ENCODE peak calls at places on chromosome 1, in seven cellular contexts. T, U, K, D, Y, X and O are unnamed samples.

GRCh38 chr1:215710340-215710971 is 143.4 kb downstream of the KCTD3 start:
- DNase-seq in T (peak), U (no peak), K (no peak), D (no peak), Y (peak), X (peak), O (peak)

GRCh38 chr1:119075614-119076013 is 64.8 kb downstream of the WARS2 start:
- DNase-seq in T (no peak), U (no peak), K (no peak), D (no peak), Y (peak), X (no peak), O (no peak)

GRCh38 chr1:48200166-48200900 is 22.2 kb upstream of the SLC5A9 start:
- DNase-seq in T (no peak), U (no peak), K (no peak), D (no peak), Y (no peak), X (no peak), O (no peak)

GRCh38 chr1:44924835-44925464 is 61.4 kb downstream of the EIF2B3 start:
- DNase-seq in T (peak), U (no peak), K (no peak), D (no peak), Y (peak), X (no peak), O (peak)

GRCh38 chr1:110190282-110190929 is 19.7 kb upstream of the KCNC4 start:
- DNase-seq in T (no peak), U (no peak), K (no peak), D (peak), Y (no peak), X (no peak), O (no peak)

GRCh38 chr1:42385283-42385682 is 4.7 kb downstream of the RIMKLA start:
- DNase-seq in T (no peak), U (no peak), K (no peak), D (no peak), Y (peak), X (no peak), O (no peak)

GRCh38 chr1:156480411-156481192 is 20.0 kb downstream of the MEF2D start:
- DNase-seq in T (peak), U (peak), K (peak), D (peak), Y (peak), X (peak), O (peak)

GRCh38 chr1:15696956-15697521 is 12.9 kb downstream of the PLEKHM2 start:
- DNase-seq in T (no peak), U (no peak), K (no peak), D (no peak), Y (no peak), X (no peak), O (no peak)

GRCh38 chr1:65317866-65318653 is 8.7 kb downstream of the DNAJC6 start:
- DNase-seq in T (no peak), U (no peak), K (no peak), D (no peak), Y (no peak), X (no peak), O (no peak)

GRCh38 chr1:116919802-116920201 is 10.1 kb downstream of the PTGFRN start:
- DNase-seq in T (no peak), U (no peak), K (no peak), D (no peak), Y (no peak), X (peak), O (no peak)

GRCh38 chr1:164756741-164757140 is 197.8 kb downstream of the PBX1 start:
- DNase-seq in T (no peak), U (no peak), K (no peak), D (no peak), Y (no peak), X (no peak), O (no peak)

GRCh38 chr1:21834094-21834493 is 22.0 kb downstream of the LDLRAD2 start:
- DNase-seq in T (no peak), U (no peak), K (no peak), D (no peak), Y (no peak), X (no peak), O (no peak)

GRCh38 chr1:227940791-227941241 is 6.9 kb downstream of the WNT9A start:
- DNase-seq in T (no peak), U (no peak), K (peak), D (no peak), Y (no peak), X (no peak), O (no peak)

GRCh38 chr1:245148069-245148468 is 6.7 kb upstream of the KIF26B start:
- DNase-seq in T (no peak), U (no peak), K (no peak), D (no peak), Y (no peak), X (no peak), O (no peak)

GRCh38 chr1:112446411-112446810 is 50.4 kb downstream of the CTTNBP2NL start:
- DNase-seq in T (no peak), U (no peak), K (no peak), D (no peak), Y (peak), X (no peak), O (no peak)

GRCh38 chr1:112092656-112093371 is 103.3 kb upstream of the KCND3 start:
- DNase-seq in T (peak), U (no peak), K (no peak), D (no peak), Y (no peak), X (no peak), O (no peak)

GRCh38 chr1:180593382-180593781 is 34.6 kb downstream of the OVAAL start:
- DNase-seq in T (no peak), U (no peak), K (no peak), D (no peak), Y (no peak), X (no peak), O (no peak)

GRCh38 chr1:172108494-172108893 is 267.2 kb downstream of the DNM3 start:
- DNase-seq in T (no peak), U (no peak), K (no peak), D (no peak), Y (peak), X (no peak), O (no peak)

GRCh38 chr1:179709841-179710329 is 33.2 kb upstream of the FAM163A start:
- DNase-seq in T (no peak), U (no peak), K (no peak), D (no peak), Y (peak), X (no peak), O (peak)

GRCh38 chr1:36322085-36322785 is 1.2 kb downstream of the EVA1B start:
- DNase-seq in T (peak), U (no peak), K (no peak), D (peak), Y (peak), X (no peak), O (no peak)

GRCh38 chr1:65316233-65316632 is 6.9 kb downstream of the DNAJC6 start:
- DNase-seq in T (no peak), U (no peak), K (no peak), D (no peak), Y (no peak), X (peak), O (no peak)

GRCh38 chr1:202145325-202146140 is 996 bp upstream of the ARL8A start:
- DNase-seq in T (no peak), U (no peak), K (no peak), D (no peak), Y (peak), X (no peak), O (no peak)

GRCh38 chr1:31020007-31020790 is 45.3 kb downstream of the PUM1 start:
- DNase-seq in T (no peak), U (no peak), K (no peak), D (no peak), Y (no peak), X (no peak), O (no peak)

GRCh38 chr1:169466259-169467230 is 19.2 kb downstream of the SLC19A2 start:
- DNase-seq in T (peak), U (no peak), K (no peak), D (no peak), Y (peak), X (peak), O (peak)

GRCh38 chr1:214117780-214118179 is 130.0 kb downstream of the PROX1 start:
- DNase-seq in T (no peak), U (no peak), K (no peak), D (no peak), Y (no peak), X (no peak), O (no peak)

GRCh38 chr1:10283318-10283984 is 73.1 kb downstream of the KIF1B start:
- DNase-seq in T (no peak), U (no peak), K (no peak), D (no peak), Y (no peak), X (no peak), O (no peak)

GRCh38 chr1:24586970-24587820 is 31.3 kb downstream of the NCMAP start:
- DNase-seq in T (peak), U (peak), K (no peak), D (no peak), Y (peak), X (peak), O (peak)

GRCh38 chr1:165633624-165634023 is 2.6 kb downstream of the MGST3 start:
- DNase-seq in T (no peak), U (no peak), K (no peak), D (no peak), Y (peak), X (no peak), O (no peak)

GRCh38 chr1:233244183-233244582 is 51.3 kb downstream of the PCNX2 start:
- DNase-seq in T (no peak), U (no peak), K (no peak), D (no peak), Y (peak), X (no peak), O (no peak)

GRCh38 chr1:156897078-156897825 is 3.7 kb downstream of the PEAR1 start:
- DNase-seq in T (no peak), U (no peak), K (peak), D (peak), Y (peak), X (no peak), O (no peak)

GRCh38 chr1:193448682-193449461 is 262.5 kb upstream of the B3GALT2 start:
- DNase-seq in T (no peak), U (no peak), K (no peak), D (no peak), Y (no peak), X (peak), O (no peak)

GRCh38 chr1:228398741-228399461 is 7.7 kb downstream of the TRIM11 start:
- DNase-seq in T (no peak), U (no peak), K (peak), D (no peak), Y (no peak), X (no peak), O (no peak)

GRCh38 chr1:3435666-3436065 is 18.8 kb upstream of the ARHGEF16 start:
- DNase-seq in T (no peak), U (no peak), K (peak), D (peak), Y (no peak), X (no peak), O (no peak)

GRCh38 chr1:3433596-3434320 is 20.7 kb upstream of the ARHGEF16 start:
- DNase-seq in T (no peak), U (no peak), K (peak), D (peak), Y (no peak), X (no peak), O (no peak)

GRCh38 chr1:3433076-3433475 is 21.4 kb upstream of the ARHGEF16 start:
- DNase-seq in T (no peak), U (no peak), K (peak), D (peak), Y (no peak), X (no peak), O (no peak)

GRCh38 chr1:3436451-3436850 is 18.0 kb upstream of the ARHGEF16 start:
- DNase-seq in T (no peak), U (no peak), K (peak), D (peak), Y (no peak), X (no peak), O (no peak)

DNA sequence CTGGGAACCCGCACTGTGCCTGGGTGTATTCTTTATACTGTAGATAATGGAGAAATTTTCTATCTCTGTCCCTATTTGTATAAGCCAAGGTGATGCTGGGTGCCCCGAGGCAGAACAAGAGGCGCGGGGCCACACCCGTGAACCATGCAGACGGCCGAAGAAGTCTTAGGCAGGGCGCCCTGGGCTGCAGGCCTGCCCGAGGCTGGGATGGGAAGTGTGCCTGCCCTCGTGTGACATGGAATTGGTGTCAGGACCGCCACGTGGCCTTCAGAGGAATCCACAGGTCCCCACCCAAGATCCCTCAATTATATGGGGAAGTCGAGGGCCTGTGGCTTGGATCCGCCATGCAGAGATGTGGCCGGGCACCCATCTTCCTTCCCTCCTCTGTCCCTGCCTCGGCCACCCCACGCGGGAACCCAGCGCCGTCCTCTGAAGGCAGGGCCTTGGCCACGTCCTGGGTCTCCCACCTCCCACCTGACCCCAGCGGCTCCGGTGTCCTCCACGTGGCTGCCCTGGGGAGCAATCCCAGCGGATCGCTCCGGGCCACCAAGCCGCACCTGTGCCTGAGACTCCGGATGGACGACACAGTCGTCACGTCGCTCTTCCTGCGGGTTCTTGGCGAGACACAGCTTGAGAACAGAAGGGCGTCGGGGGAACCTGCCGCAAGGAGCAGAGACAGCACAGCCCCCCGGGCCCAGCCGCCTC is 19.9 kb upstream of the ARHGEF16 start:
- DNase-seq in T (no peak), U (no peak), K (peak), D (peak), Y (no peak), X (no peak), O (no peak)
- H3K4me3 ChIP-seq in T (no peak), U (no peak), K (no peak), D (no peak), Y (no peak), X (no peak), O (no peak)

GRCh38 chr1:95021794-95022193 is 51.0 kb downstream of the ALG14 start:
- DNase-seq in T (no peak), U (no peak), K (no peak), D (no peak), Y (no peak), X (no peak), O (no peak)
- H3K4me3 ChIP-seq in T (no peak), U (no peak), K (no peak), D (no peak), Y (peak), X (no peak), O (no peak)

GRCh38 chr1:104671684-104672353 is 922.1 kb downstream of the AMY1C start:
- DNase-seq in T (no peak), U (no peak), K (no peak), D (no peak), Y (no peak), X (peak), O (no peak)
- H3K4me3 ChIP-seq in T (no peak), U (no peak), K (no peak), D (no peak), Y (no peak), X (no peak), O (no peak)

GRCh38 chr1:3610165-3610822 is 1.0 kb downstream of the MEGF6 start:
- DNase-seq in T (peak), U (no peak), K (no peak), D (no peak), Y (peak), X (no peak), O (no peak)

GRCh38 chr1:3609769-3610157 is 1.5 kb downstream of the MEGF6 start:
- DNase-seq in T (no peak), U (no peak), K (no peak), D (no peak), Y (no peak), X (no peak), O (no peak)

GRCh38 chr1:3612123-3612522 is 815 bp upstream of the MEGF6 start:
- DNase-seq in T (no peak), U (no peak), K (no peak), D (no peak), Y (no peak), X (no peak), O (no peak)

GRCh38 chr1:3611170-3612019 is at the start of gene MEGF6:
- DNase-seq in T (peak), U (peak), K (peak), D (peak), Y (peak), X (peak), O (peak)

DNA sequence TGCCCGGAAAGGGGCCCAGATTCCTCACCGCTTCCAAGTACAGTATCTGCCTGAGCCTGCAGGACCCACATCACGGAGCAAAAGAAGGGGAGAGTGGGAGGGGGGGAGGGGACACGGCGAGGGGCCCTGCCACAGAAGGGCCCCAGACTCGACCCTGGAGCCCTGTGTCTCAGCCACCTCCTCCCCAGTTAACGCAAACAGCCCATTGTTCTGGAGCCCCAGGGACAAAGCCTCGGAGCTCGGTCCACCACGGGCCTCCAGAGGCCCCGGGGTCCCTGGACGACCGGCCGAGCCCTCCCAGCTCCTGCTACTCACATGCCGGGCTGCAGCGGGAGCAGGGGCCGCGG is 512 bp downstream of the MEGF6 start:
- DNase-seq in T (peak), U (no peak), K (no peak), D (no peak), Y (no peak), X (no peak), O (no peak)
- H3K4me3 ChIP-seq in T (peak), U (no peak), K (no peak), D (peak), Y (no peak), X (peak), O (peak)